ENCODE peak calls at places on chromosome 9, in six cellular contexts. H, Y, N, G, T and X are unnamed samples.

GRCh38 chr9:16611969-16612368 is 258.5 kb downstream of the BNC2 start:
- DNase-seq in T (no peak), G (no peak), H (no peak), N (no peak), Y (no peak), X (no peak)

GRCh38 chr9:91725651-91726050 is 224.4 kb downstream of the ROR2 start:
- DNase-seq in T (no peak), G (no peak), Y (no peak), H (no peak), N (no peak), X (no peak)

GRCh38 chr9:81497096-81497495 is 192.3 kb downstream of the TLE1 start:
- DNase-seq in N (no peak), Y (no peak), H (no peak), T (no peak), G (no peak), X (no peak)

GRCh38 chr9:127122176-127123151 is at the start of gene ANGPTL2:
- DNase-seq in N (peak), Y (peak), H (no peak), G (peak), T (peak), X (peak)

GRCh38 chr9:104961238-104961637 is 33.3 kb upstream of the ABCA1 start:
- DNase-seq in G (peak), T (peak), H (no peak), Y (no peak), N (no peak), X (no peak)

GRCh38 chr9:135480071-135480941 is 724 bp downstream of the PPP1R26 start:
- DNase-seq in T (peak), Y (peak), H (no peak), G (peak), N (no peak), X (peak)

GRCh38 chr9:27771803-27772545 is 198.7 kb upstream of the C9orf72 start:
- DNase-seq in G (no peak), T (peak), Y (no peak), N (no peak), H (no peak), X (no peak)

GRCh38 chr9:35756743-35757526 is 2.9 kb upstream of the MSMP start:
- DNase-seq in T (no peak), H (peak), N (peak), G (peak), Y (peak), X (peak)

GRCh38 chr9:93451762-93452709 is 551 bp downstream of the FAM120A start:
- DNase-seq in T (peak), G (peak), Y (peak), N (peak), H (peak), X (peak)

GRCh38 chr9:36050472-36050871 is 13.8 kb downstream of the RECK start:
- DNase-seq in N (no peak), G (no peak), T (no peak), H (no peak), Y (no peak), X (no peak)

GRCh38 chr9:25724424-25724823 is 46.2 kb upstream of the TUSC1 start:
- DNase-seq in H (no peak), T (peak), N (no peak), Y (no peak), G (no peak), X (no peak)

GRCh38 chr9:75108571-75108970 is 20.3 kb downstream of the OSTF1 start:
- DNase-seq in Y (no peak), G (peak), H (no peak), N (no peak), T (peak), X (no peak)

GRCh38 chr9:14400658-14400995 is 86.7 kb upstream of the NFIB start:
- DNase-seq in G (peak), T (peak), H (no peak), N (no peak), Y (no peak), X (no peak)

GRCh38 chr9:129904734-129905133 is 69.5 kb downstream of the USP20 start:
- DNase-seq in Y (no peak), T (no peak), G (no peak), N (no peak), H (no peak), X (no peak)

GRCh38 chr9:84697494-84698114 is 28.1 kb downstream of the NTRK2 start:
- DNase-seq in N (peak), G (peak), T (peak), Y (peak), H (peak), X (no peak)

GRCh38 chr9:78296208-78296892 is 575 bp upstream of the PSAT1 start:
- DNase-seq in G (peak), Y (peak), H (no peak), N (no peak), T (no peak), X (peak)

GRCh38 chr9:89523948-89524347 is 26.0 kb upstream of the SEMA4D start:
- DNase-seq in G (no peak), T (no peak), N (no peak), Y (no peak), H (peak), X (no peak)

GRCh38 chr9:87713278-87713989 is 12.5 kb upstream of the CTSL start:
- DNase-seq in N (no peak), G (peak), H (no peak), Y (no peak), T (peak), X (no peak)

GRCh38 chr9:26955222-26955903 is 849 bp upstream of the IFT74 start:
- DNase-seq in N (no peak), G (no peak), Y (no peak), H (no peak), T (no peak), X (no peak)

GRCh38 chr9:69965416-69966145 is 78.1 kb upstream of the MAMDC2 start:
- DNase-seq in Y (no peak), N (no peak), G (no peak), T (no peak), H (no peak), X (no peak)

GRCh38 chr9:35858428-35858827 is 11.8 kb downstream of the OR13J1 start:
- DNase-seq in G (no peak), T (no peak), N (no peak), Y (no peak), H (no peak), X (no peak)

GRCh38 chr9:84394036-84394435 is 53.5 kb upstream of the SLC28A3 start:
- DNase-seq in N (no peak), T (no peak), G (no peak), H (no peak), Y (no peak), X (no peak)

GRCh38 chr9:99451121-99451606 is 229.1 kb downstream of the SEC61B start:
- DNase-seq in T (no peak), G (no peak), N (no peak), Y (no peak), H (no peak), X (no peak)

GRCh38 chr9:974993-975739 is 1.3 kb upstream of the DMRT3 start:
- DNase-seq in T (no peak), G (no peak), Y (no peak), H (no peak), N (no peak), X (no peak)

GRCh38 chr9:79778581-79778980 is 206.8 kb downstream of the TLE4 start:
- DNase-seq in T (no peak), H (no peak), Y (no peak), N (no peak), G (no peak), X (no peak)

GRCh38 chr9:134637696-134638502 is 3.7 kb upstream of the COL5A1 start:
- DNase-seq in N (no peak), T (no peak), G (no peak), H (no peak), Y (no peak), X (no peak)

GRCh38 chr9:77807846-77808749 is 160.0 kb upstream of the GNA14 start:
- DNase-seq in G (no peak), H (no peak), Y (no peak), N (no peak), T (no peak), X (no peak)

GRCh38 chr9:26975728-26976707 is 19.8 kb downstream of the IFT74 start:
- DNase-seq in N (no peak), Y (peak), G (peak), T (peak), H (no peak), X (no peak)

GRCh38 chr9:133638076-133638475 is 1.9 kb downstream of the DBH start:
- DNase-seq in H (no peak), T (no peak), G (no peak), Y (no peak), N (no peak), X (no peak)

GRCh38 chr9:119273984-119274665 is 95.1 kb downstream of the BRINP1 start:
- DNase-seq in T (no peak), N (no peak), H (no peak), Y (no peak), G (no peak), X (no peak)

GRCh38 chr9:134076644-134077043 is 8.8 kb upstream of the BRD3 start:
- DNase-seq in N (no peak), T (no peak), Y (no peak), G (no peak), H (no peak), X (no peak)

GRCh38 chr9:79408617-79409016 is 163.1 kb upstream of the TLE4 start:
- DNase-seq in G (no peak), T (no peak), Y (no peak), H (no peak), N (no peak), X (no peak)

GRCh38 chr9:124574944-124575343 is 67.7 kb upstream of the NR5A1 start:
- DNase-seq in T (peak), H (no peak), N (no peak), G (no peak), Y (no peak), X (no peak)

GRCh38 chr9:138070815-138071214 is 193.2 kb downstream of the CACNA1B start:
- DNase-seq in N (no peak), G (no peak), T (no peak), Y (no peak), H (no peak), X (peak)

GRCh38 chr9:135701067-135701967 is 668 bp upstream of the KCNT1 start:
- DNase-seq in Y (no peak), G (no peak), H (no peak), T (no peak), N (no peak), X (no peak)

GRCh38 chr9:73847536-73847935 is 649.6 kb upstream of the RORB start:
- DNase-seq in T (no peak), H (no peak), G (no peak), N (no peak), Y (no peak), X (no peak)

GRCh38 chr9:113581865-113582697 is 118.6 kb downstream of the RGS3 start:
- DNase-seq in H (peak), N (no peak), T (peak), G (peak), Y (peak), X (peak)

GRCh38 chr9:113578877-113579269 is 115.3 kb downstream of the RGS3 start:
- DNase-seq in Y (no peak), N (no peak), G (peak), H (peak), T (peak), X (peak)

GRCh38 chr9:113580954-113581311 is 117.4 kb downstream of the RGS3 start:
- DNase-seq in T (no peak), H (no peak), Y (no peak), N (no peak), G (no peak), X (no peak)

GRCh38 chr9:113579270-113580040 is 115.9 kb downstream of the RGS3 start:
- DNase-seq in T (peak), H (no peak), Y (no peak), N (no peak), G (peak), X (no peak)

DNA sequence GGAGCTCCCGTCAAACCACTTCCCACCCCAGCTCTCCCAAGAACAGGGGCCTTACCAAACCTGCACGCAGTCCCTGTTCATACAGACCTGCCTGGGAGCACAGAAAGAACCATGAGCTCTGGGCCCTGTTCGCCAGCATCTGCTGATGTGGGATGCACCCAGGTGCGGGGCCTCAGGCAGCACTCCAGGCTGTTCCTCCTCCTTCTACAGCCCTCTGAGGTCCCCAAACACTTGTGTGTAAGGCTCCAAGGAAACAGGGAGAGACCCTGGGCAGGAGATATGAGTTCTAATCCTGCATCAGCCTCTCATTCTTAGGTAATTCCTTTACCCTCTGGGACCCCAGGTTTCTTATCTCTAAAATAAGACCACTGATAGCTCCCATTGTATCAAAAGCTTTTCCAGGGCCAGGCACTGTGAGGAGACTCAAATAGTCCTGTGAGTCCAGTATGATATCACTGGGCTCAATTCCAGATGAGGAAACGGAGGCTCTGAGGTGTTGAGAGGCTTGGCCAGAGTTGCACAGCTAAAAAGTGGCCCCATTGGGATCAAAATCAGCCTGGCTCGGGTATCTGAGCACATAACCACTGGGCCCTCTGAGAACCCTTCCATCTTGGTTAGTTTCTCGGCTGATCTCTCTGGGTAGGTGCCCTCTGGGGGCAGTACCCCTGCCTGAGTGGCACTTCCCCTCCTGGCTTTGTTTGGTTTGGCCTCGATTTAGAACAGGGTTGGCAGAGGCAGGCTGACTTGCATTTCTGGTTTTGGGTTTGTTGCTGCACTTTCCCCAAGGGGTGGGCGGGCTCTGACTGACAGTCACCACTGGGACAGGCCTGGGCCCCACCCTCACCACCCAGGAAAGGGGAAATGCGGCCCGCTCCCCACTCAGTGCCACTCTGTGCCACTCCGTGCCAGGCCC is 116.8 kb downstream of the RGS3 start:
- DNase-seq in Y (no peak), H (peak), T (no peak), G (peak), N (no peak), X (peak)
- TF ChIP-seq CTCF in Y (no peak), H (no peak), T (no peak), G (no peak), N (no peak), X (no peak)

DNA sequence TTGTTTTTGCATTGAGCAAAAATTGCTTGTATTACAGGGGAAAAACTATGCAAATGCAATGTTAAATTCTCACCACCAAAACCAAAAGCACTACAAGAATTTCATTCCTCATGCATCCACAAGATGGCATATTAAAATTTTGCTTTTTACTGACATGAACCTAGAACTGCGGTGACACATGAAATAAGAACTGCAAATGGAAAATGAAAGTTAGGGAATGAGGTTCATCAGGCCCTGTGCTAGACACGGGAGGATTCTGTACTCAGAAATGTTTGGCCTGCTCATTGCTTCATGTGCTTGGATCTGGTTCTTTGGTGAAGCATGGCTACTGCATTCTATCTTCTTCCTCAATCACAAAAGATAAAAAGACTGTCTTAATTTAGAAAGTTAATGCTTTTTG is 9.1 kb upstream of the RFK start:
- DNase-seq in Y (no peak), G (no peak), T (peak), H (no peak), N (no peak), X (no peak)
- TF ChIP-seq CTCF in Y (peak), G (peak), T (peak), H (peak), N (peak), X (peak)

DNA sequence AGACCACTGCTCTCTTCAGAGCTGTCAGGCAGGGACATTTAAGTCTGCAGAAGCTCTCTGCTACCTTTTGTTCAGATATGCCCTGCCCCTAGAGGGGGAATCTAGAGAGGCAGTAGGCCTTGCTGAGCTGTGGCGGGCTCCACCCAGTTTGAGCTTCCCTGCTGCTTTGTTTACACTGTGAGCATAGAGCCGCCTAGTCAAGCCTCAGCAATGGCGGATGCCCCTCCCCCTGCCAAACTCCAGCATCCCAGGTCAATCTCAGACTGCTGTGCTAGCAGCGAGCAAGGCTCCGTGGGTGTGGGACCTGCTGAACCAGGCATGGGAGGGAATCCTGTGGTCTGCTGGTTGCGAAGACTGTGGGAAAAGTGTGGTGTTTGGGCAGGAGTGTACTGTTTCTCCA is 59.9 kb downstream of the CAVIN4 start:
- DNase-seq in H (no peak), G (peak), N (peak), Y (peak), T (no peak), X (no peak)
- TF ChIP-seq CTCF in H (no peak), G (no peak), N (peak), Y (peak), T (no peak), X (no peak)

GRCh38 chr9:2704504-2704903 is 12.8 kb upstream of the KCNV2 start:
- DNase-seq in N (no peak), T (no peak), Y (no peak), H (no peak), G (no peak), X (no peak)

GRCh38 chr9:2700398-2700797 is 16.9 kb upstream of the KCNV2 start:
- DNase-seq in T (no peak), H (no peak), N (no peak), Y (no peak), G (no peak), X (no peak)

GRCh38 chr9:2697492-2697891 is 19.8 kb upstream of the KCNV2 start:
- DNase-seq in Y (no peak), T (no peak), H (no peak), G (no peak), N (no peak), X (no peak)

GRCh38 chr9:2701070-2701469 is 16.2 kb upstream of the KCNV2 start:
- DNase-seq in H (no peak), Y (no peak), T (no peak), N (no peak), G (no peak), X (no peak)
- TF ChIP-seq CTCF in H (no peak), Y (no peak), T (no peak), N (no peak), G (no peak), X (no peak)

DNA sequence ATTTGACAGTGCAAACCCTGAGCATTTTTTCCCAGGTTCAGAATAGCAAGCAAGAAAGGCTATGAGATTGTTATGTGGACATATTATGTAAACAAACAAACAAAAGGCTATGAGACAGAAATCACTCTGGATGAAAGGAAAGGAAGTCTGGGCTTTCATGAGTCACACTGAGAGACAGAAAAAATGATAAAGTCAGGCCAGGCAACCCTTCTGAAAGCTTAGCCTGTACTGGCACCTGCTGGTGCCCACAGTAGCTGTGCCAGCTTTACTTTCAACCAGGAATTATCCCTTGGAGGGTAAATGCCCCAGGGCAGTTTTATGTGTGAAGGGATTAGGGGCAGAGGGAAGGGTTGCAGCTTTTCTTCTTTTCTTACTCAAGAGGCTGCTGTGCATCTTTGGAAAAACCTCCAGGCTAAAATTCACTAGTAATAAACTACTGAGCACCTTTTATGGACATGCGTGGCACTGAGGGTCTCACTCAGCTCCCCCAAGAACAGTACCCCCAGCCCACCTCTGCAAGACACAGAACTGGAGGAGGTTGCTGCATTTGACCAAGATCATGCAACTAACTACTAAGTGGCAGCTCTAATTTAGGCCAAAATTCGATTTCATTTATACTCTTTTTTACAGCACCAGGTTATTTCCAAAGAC is 41.7 kb downstream of the ACTL7B start:
- DNase-seq in Y (no peak), G (peak), T (peak), H (no peak), N (no peak), X (no peak)
- TF ChIP-seq CTCF in Y (no peak), G (peak), T (peak), H (no peak), N (no peak), X (no peak)

GRCh38 chr9:19230356-19231125 is at the start of gene DENND4C:
- DNase-seq in G (peak), H (peak), N (peak), T (peak), Y (peak), X (peak)
- TF ChIP-seq CTCF in G (no peak), H (peak), N (peak), T (no peak), Y (peak), X (no peak)

GRCh38 chr9:120394058-120394669 is 185.8 kb downstream of the CDK5RAP2 start:
- DNase-seq in Y (no peak), N (no peak), T (peak), H (no peak), G (no peak), X (no peak)
- TF ChIP-seq CTCF in Y (no peak), N (no peak), T (no peak), H (no peak), G (no peak), X (no peak)

DNA sequence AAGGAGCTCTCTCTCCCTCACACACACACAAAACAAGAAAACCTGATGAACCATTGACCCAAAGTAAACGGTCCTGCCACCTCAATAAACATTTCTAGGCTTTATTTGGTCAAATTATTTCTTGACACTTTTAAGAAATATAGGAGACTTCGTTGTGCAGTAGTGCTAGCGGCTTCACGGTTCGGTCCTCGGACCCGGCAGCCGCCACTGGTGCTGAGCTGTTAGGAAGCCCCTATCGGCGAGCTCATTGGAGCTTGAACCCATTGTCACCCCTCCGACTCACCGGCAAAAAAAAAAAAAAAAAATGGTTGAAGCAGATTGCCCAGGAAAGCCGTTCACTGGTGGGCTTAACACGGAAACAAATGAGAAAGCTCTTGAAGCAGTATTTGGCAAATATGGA is 1695.6 kb upstream of the ACO1 start:
- DNase-seq in T (no peak), H (no peak), Y (no peak), G (no peak), N (no peak), X (no peak)
- TF ChIP-seq CTCF in T (no peak), H (no peak), Y (no peak), G (no peak), N (no peak), X (no peak)

GRCh38 chr9:37747271-37747753 is 6.3 kb upstream of the TRMT10B start:
- DNase-seq in Y (peak), H (peak), N (peak), G (peak), T (peak), X (peak)
- TF ChIP-seq CTCF in Y (peak), H (peak), N (peak), G (peak), T (peak), X (peak)